ENCODE peak calls at places on chromosomes 5 and 9, in four cellular contexts. One of them, this sample, is unnamed.

GRCh38 chr9:27618066-27618465 is 44.8 kb upstream of the C9orf72 start:
- DNase-seq in T follicular helper cell: no peak
- DNase-seq in heart right ventricle: no peak
- DNase-seq in transverse colon: no peak
- DNase-seq in this sample: no peak

GRCh38 chr9:117744856-117745389 is 40.7 kb downstream of the TLR4 start:
- DNase-seq in T follicular helper cell: no peak
- DNase-seq in heart right ventricle: no peak
- DNase-seq in transverse colon: no peak
- DNase-seq in this sample: no peak

GRCh38 chr5:134466241-134467069 is 54.8 kb upstream of the CDKN2AIPNL start:
- DNase-seq in T follicular helper cell: peak
- DNase-seq in heart right ventricle: peak
- DNase-seq in transverse colon: peak
- DNase-seq in this sample: no peak

GRCh38 chr9:29390859-29391258 is 1817.6 kb upstream of the C9orf72 start:
- DNase-seq in T follicular helper cell: no peak
- DNase-seq in heart right ventricle: no peak
- DNase-seq in transverse colon: no peak
- DNase-seq in this sample: no peak

GRCh38 chr5:139960723-139961383 is 82.2 kb downstream of the NRG2 start:
- DNase-seq in T follicular helper cell: no peak
- DNase-seq in heart right ventricle: no peak
- DNase-seq in transverse colon: no peak
- DNase-seq in this sample: no peak

GRCh38 chr5:181052526-181052927 is 12.5 kb downstream of the BTNL9 start:
- DNase-seq in T follicular helper cell: no peak
- DNase-seq in heart right ventricle: peak
- DNase-seq in transverse colon: no peak
- DNase-seq in this sample: no peak

GRCh38 chr5:16160706-16161105 is 18.9 kb downstream of the MARCHF11 start:
- DNase-seq in T follicular helper cell: no peak
- DNase-seq in heart right ventricle: peak
- DNase-seq in transverse colon: no peak
- DNase-seq in this sample: peak

GRCh38 chr9:108877524-108877923 is 15.5 kb downstream of the ACTL7A start:
- DNase-seq in T follicular helper cell: no peak
- DNase-seq in heart right ventricle: no peak
- DNase-seq in transverse colon: no peak
- DNase-seq in this sample: no peak

GRCh38 chr5:39274388-39275085 is 55.2 kb upstream of the FYB1 start:
- DNase-seq in T follicular helper cell: peak
- DNase-seq in heart right ventricle: no peak
- DNase-seq in transverse colon: no peak
- DNase-seq in this sample: no peak

GRCh38 chr5:2752875-2753435 is 1.5 kb upstream of the IRX2 start:
- DNase-seq in T follicular helper cell: no peak
- DNase-seq in heart right ventricle: no peak
- DNase-seq in transverse colon: no peak
- DNase-seq in this sample: no peak

This sample was measured in non-pigmented ciliary epithelial cell.